ENCODE peak calls at places on chromosomes 7 and 10, in ten cellular contexts. One of them, this sample, is unnamed.

GRCh38 chr7:144439717-144440116 is 36.2 kb upstream of the NOBOX start:
- DNase-seq in ovary: no peak
- DNase-seq in SK-N-SH: no peak
- DNase-seq in tibial nerve: no peak
- DNase-seq in A549: no peak
- DNase-seq in HepG2: no peak
- DNase-seq in K562: no peak
- DNase-seq in sigmoid colon: no peak
- DNase-seq in suprapubic skin: no peak
- DNase-seq in stomach: no peak
- DNase-seq in this sample: no peak

GRCh38 chr10:125060486-125060850 is 99.9 kb downstream of the CTBP2 start:
- DNase-seq in A549: no peak
- DNase-seq in tibial nerve: no peak
- DNase-seq in sigmoid colon: no peak
- DNase-seq in suprapubic skin: no peak
- DNase-seq in HepG2: no peak
- DNase-seq in ovary: no peak
- DNase-seq in stomach: no peak
- DNase-seq in SK-N-SH: no peak
- DNase-seq in K562: no peak
- DNase-seq in this sample: no peak

GRCh38 chr7:5303885-5304505 is 21.3 kb downstream of the SLC29A4 start:
- DNase-seq in tibial nerve: no peak
- DNase-seq in ovary: no peak
- DNase-seq in sigmoid colon: no peak
- DNase-seq in K562: no peak
- DNase-seq in SK-N-SH: no peak
- DNase-seq in HepG2: no peak
- DNase-seq in suprapubic skin: no peak
- DNase-seq in A549: no peak
- DNase-seq in stomach: no peak
- DNase-seq in this sample: no peak

GRCh38 chr7:133164444-133164843 is 82.6 kb upstream of the CHCHD3 start:
- DNase-seq in ovary: no peak
- DNase-seq in K562: peak; percentile 10
- DNase-seq in tibial nerve: no peak
- DNase-seq in sigmoid colon: no peak
- DNase-seq in SK-N-SH: no peak
- DNase-seq in HepG2: no peak
- DNase-seq in stomach: no peak
- DNase-seq in suprapubic skin: no peak
- DNase-seq in A549: no peak
- DNase-seq in this sample: no peak

GRCh38 chr10:48450233-48450810 is 143.8 kb downstream of the MAPK8 start:
- DNase-seq in HepG2: no peak
- DNase-seq in ovary: peak; percentile 27
- DNase-seq in sigmoid colon: peak; percentile 57
- DNase-seq in stomach: peak; percentile 18
- DNase-seq in SK-N-SH: no peak
- DNase-seq in A549: no peak
- DNase-seq in K562: no peak
- DNase-seq in suprapubic skin: no peak
- DNase-seq in tibial nerve: no peak
- DNase-seq in this sample: no peak

GRCh38 chr10:77350711-77351119 is 286.9 kb downstream of the KCNMA1 start:
- DNase-seq in sigmoid colon: peak; percentile 76
- DNase-seq in suprapubic skin: no peak
- DNase-seq in tibial nerve: no peak
- DNase-seq in ovary: no peak
- DNase-seq in A549: peak; percentile 94
- DNase-seq in SK-N-SH: peak; percentile 19
- DNase-seq in K562: peak; percentile 51
- DNase-seq in stomach: peak; percentile 43
- DNase-seq in HepG2: no peak
- DNase-seq in this sample: no peak

GRCh38 chr7:21850531-21851285 is 95.0 kb downstream of the CDCA7L start:
- DNase-seq in HepG2: no peak
- DNase-seq in sigmoid colon: no peak
- DNase-seq in SK-N-SH: no peak
- DNase-seq in K562: no peak
- DNase-seq in suprapubic skin: no peak
- DNase-seq in tibial nerve: no peak
- DNase-seq in A549: no peak
- DNase-seq in stomach: no peak
- DNase-seq in ovary: no peak
- DNase-seq in this sample: no peak

GRCh38 chr10:127228195-127228785 is 31.9 kb upstream of the INSYN2A start:
- DNase-seq in suprapubic skin: no peak
- DNase-seq in A549: no peak
- DNase-seq in ovary: peak; percentile 35
- DNase-seq in SK-N-SH: no peak
- DNase-seq in tibial nerve: no peak
- DNase-seq in K562: no peak
- DNase-seq in HepG2: peak; percentile 23
- DNase-seq in stomach: no peak
- DNase-seq in sigmoid colon: no peak
- DNase-seq in this sample: no peak

GRCh38 chr10:27341001-27341400 is 100.4 kb upstream of the ACBD5 start:
- DNase-seq in stomach: no peak
- DNase-seq in A549: peak; percentile 15
- DNase-seq in K562: no peak
- DNase-seq in SK-N-SH: no peak
- DNase-seq in sigmoid colon: no peak
- DNase-seq in ovary: no peak
- DNase-seq in HepG2: peak; percentile 19
- DNase-seq in tibial nerve: no peak
- DNase-seq in suprapubic skin: no peak
- DNase-seq in this sample: no peak
- TF ChIP-seq EP300 in stomach: no peak
- TF ChIP-seq EP300 in A549: no peak
- TF ChIP-seq EP300 in K562: no peak
- TF ChIP-seq EP300 in SK-N-SH: no peak
- TF ChIP-seq EP300 in sigmoid colon: no peak
- TF ChIP-seq EP300 in ovary: no peak
- TF ChIP-seq EP300 in HepG2: no peak
- TF ChIP-seq EP300 in tibial nerve: no peak
- TF ChIP-seq EP300 in suprapubic skin: no peak
- TF ChIP-seq EP300 in this sample: no peak

DNA sequence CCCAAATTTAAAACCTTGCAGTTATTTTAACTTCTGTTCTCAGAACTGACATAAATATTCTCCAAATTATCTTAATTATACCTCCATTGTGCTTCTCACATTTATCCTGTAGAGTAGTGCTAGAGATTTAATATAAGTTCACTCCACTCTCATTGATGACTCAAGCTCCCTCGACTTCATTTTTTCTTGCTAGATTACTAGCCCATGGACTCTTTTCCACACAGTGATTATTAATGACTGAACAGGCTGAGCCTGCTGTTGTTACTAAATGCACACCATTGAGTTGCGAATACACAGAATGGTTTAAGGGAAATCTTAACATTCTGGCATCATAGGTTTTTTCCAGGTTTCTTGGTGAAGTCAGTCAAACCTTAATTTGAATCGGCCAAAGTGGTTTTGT is 179.5 kb upstream of the AKR1E2 start:
- DNase-seq in ovary: no peak
- DNase-seq in suprapubic skin: no peak
- DNase-seq in tibial nerve: no peak
- DNase-seq in sigmoid colon: no peak
- DNase-seq in stomach: no peak
- DNase-seq in K562: no peak
- DNase-seq in A549: no peak
- DNase-seq in SK-N-SH: no peak
- DNase-seq in HepG2: no peak
- DNase-seq in this sample: no peak
- TF ChIP-seq EP300 in ovary: no peak
- TF ChIP-seq EP300 in suprapubic skin: no peak
- TF ChIP-seq EP300 in tibial nerve: no peak
- TF ChIP-seq EP300 in sigmoid colon: no peak
- TF ChIP-seq EP300 in stomach: no peak
- TF ChIP-seq EP300 in K562: no peak
- TF ChIP-seq EP300 in A549: no peak
- TF ChIP-seq EP300 in SK-N-SH: no peak
- TF ChIP-seq EP300 in HepG2: no peak
- TF ChIP-seq EP300 in this sample: no peak

GRCh38 chr7:99468336-99468918 is 2.5 kb upstream of the ATP5MF start:
- DNase-seq in A549: no peak
- DNase-seq in HepG2: no peak
- DNase-seq in tibial nerve: no peak
- DNase-seq in suprapubic skin: no peak
- DNase-seq in K562: no peak
- DNase-seq in sigmoid colon: no peak
- DNase-seq in stomach: no peak
- DNase-seq in ovary: no peak
- DNase-seq in SK-N-SH: no peak
- DNase-seq in this sample: no peak

GRCh38 chr7:99476107-99476506 is 3.4 kb downstream of the ZNF789 start:
- DNase-seq in tibial nerve: no peak
- DNase-seq in HepG2: no peak
- DNase-seq in ovary: no peak
- DNase-seq in stomach: no peak
- DNase-seq in sigmoid colon: no peak
- DNase-seq in A549: no peak
- DNase-seq in suprapubic skin: no peak
- DNase-seq in SK-N-SH: no peak
- DNase-seq in K562: no peak
- DNase-seq in this sample: no peak

GRCh38 chr7:99472561-99473314 is at the start of gene ZNF789:
- DNase-seq in sigmoid colon: peak; percentile 99
- DNase-seq in tibial nerve: peak; percentile 98
- DNase-seq in K562: peak; percentile 99
- DNase-seq in SK-N-SH: peak; percentile 100
- DNase-seq in A549: peak; percentile 98
- DNase-seq in stomach: peak; percentile 99
- DNase-seq in HepG2: peak; percentile 94
- DNase-seq in suprapubic skin: peak; percentile 100
- DNase-seq in ovary: peak; percentile 97
- DNase-seq in this sample: peak; percentile 70

GRCh38 chr7:99469381-99470065 is 3.2 kb upstream of the ZNF789 start:
- DNase-seq in tibial nerve: no peak
- DNase-seq in SK-N-SH: no peak
- DNase-seq in K562: no peak
- DNase-seq in stomach: no peak
- DNase-seq in A549: peak; percentile 38
- DNase-seq in ovary: no peak
- DNase-seq in sigmoid colon: no peak
- DNase-seq in HepG2: peak; percentile 31
- DNase-seq in suprapubic skin: no peak
- DNase-seq in this sample: no peak

GRCh38 chr7:99473315-99473596 is 566 bp downstream of the ZNF789 start:
- DNase-seq in K562: peak; percentile 79
- DNase-seq in tibial nerve: no peak
- DNase-seq in A549: peak; percentile 64
- DNase-seq in sigmoid colon: no peak
- DNase-seq in SK-N-SH: peak; percentile 70
- DNase-seq in suprapubic skin: no peak
- DNase-seq in HepG2: peak; percentile 76
- DNase-seq in ovary: no peak
- DNase-seq in stomach: no peak
- DNase-seq in this sample: peak; percentile 33
- TF ChIP-seq EP300 in K562: no peak
- TF ChIP-seq EP300 in tibial nerve: no peak
- TF ChIP-seq EP300 in A549: no peak
- TF ChIP-seq EP300 in sigmoid colon: no peak
- TF ChIP-seq EP300 in SK-N-SH: no peak
- TF ChIP-seq EP300 in suprapubic skin: no peak
- TF ChIP-seq EP300 in HepG2: no peak
- TF ChIP-seq EP300 in ovary: no peak
- TF ChIP-seq EP300 in stomach: no peak
- TF ChIP-seq EP300 in this sample: no peak

GRCh38 chr10:131270461-131271190 is 40.9 kb downstream of the TCERG1L start:
- DNase-seq in HepG2: no peak
- DNase-seq in suprapubic skin: peak; percentile 73
- DNase-seq in A549: no peak
- DNase-seq in sigmoid colon: no peak
- DNase-seq in K562: no peak
- DNase-seq in tibial nerve: no peak
- DNase-seq in stomach: no peak
- DNase-seq in SK-N-SH: peak; percentile 13
- DNase-seq in ovary: no peak
- DNase-seq in this sample: no peak

GRCh38 chr10:131269776-131270460 is 41.6 kb downstream of the TCERG1L start:
- DNase-seq in suprapubic skin: peak; percentile 24
- DNase-seq in HepG2: no peak
- DNase-seq in A549: no peak
- DNase-seq in sigmoid colon: no peak
- DNase-seq in ovary: no peak
- DNase-seq in K562: no peak
- DNase-seq in stomach: no peak
- DNase-seq in tibial nerve: no peak
- DNase-seq in SK-N-SH: peak; percentile 32
- DNase-seq in this sample: no peak

GRCh38 chr10:131264110-131264788 is 47.3 kb downstream of the TCERG1L start:
- DNase-seq in K562: no peak
- DNase-seq in SK-N-SH: no peak
- DNase-seq in A549: no peak
- DNase-seq in HepG2: no peak
- DNase-seq in ovary: no peak
- DNase-seq in suprapubic skin: peak; percentile 58
- DNase-seq in tibial nerve: no peak
- DNase-seq in stomach: no peak
- DNase-seq in sigmoid colon: peak; percentile 29
- DNase-seq in this sample: no peak

GRCh38 chr10:131267814-131268095 is 43.8 kb downstream of the TCERG1L start:
- DNase-seq in sigmoid colon: no peak
- DNase-seq in HepG2: no peak
- DNase-seq in A549: no peak
- DNase-seq in K562: no peak
- DNase-seq in SK-N-SH: no peak
- DNase-seq in stomach: peak; percentile 14
- DNase-seq in suprapubic skin: peak; percentile 26
- DNase-seq in tibial nerve: no peak
- DNase-seq in ovary: no peak
- DNase-seq in this sample: no peak

DNA sequence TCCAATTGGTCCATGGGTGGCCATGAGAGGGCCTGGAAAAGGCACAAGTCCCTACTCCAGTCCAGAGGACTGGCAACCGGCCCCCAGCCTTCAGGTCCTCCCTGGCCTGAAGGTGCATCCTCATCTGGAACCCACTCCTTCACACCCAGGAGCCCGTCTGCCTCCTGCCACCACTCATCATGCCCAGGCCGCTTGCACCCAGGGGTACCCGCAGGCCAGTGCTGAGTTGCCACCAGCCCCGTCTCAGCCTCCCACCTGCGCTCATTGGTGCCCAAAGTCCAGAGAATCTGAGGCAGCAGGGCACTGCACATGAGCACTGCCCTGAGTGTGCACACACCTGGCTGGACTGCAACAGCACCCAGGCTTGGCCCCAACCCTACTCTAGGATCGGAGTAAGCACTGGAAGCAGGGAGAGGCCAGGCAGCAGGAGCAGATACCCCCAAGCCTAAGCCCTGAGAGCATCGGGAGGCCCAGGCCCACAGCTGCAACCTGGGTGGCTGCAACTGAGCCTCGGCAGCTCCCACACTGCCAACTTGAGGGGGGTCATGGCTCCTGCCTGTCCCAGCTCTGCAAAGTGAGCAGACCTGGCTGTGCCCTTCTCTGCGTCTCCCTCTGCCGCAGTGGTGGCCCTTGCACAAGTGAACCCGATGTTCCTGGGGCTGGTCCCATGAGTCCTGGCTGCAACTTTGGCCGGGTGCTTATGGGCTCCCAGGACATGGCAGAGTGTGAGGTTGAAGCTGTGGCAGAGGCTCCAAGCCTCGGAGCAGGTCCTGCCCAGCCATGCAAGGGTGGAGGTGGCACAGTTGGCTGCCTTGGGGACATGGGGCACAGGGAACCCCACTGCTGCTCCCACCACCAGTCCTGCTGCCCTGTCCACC is 44.3 kb downstream of the TCERG1L start:
- DNase-seq in SK-N-SH: no peak
- DNase-seq in HepG2: no peak
- DNase-seq in suprapubic skin: peak; percentile 72
- DNase-seq in K562: no peak
- DNase-seq in stomach: peak; percentile 20
- DNase-seq in ovary: no peak
- DNase-seq in sigmoid colon: peak; percentile 52
- DNase-seq in A549: no peak
- DNase-seq in tibial nerve: no peak
- DNase-seq in this sample: no peak
- TF ChIP-seq EP300 in SK-N-SH: no peak
- TF ChIP-seq EP300 in HepG2: no peak
- TF ChIP-seq EP300 in suprapubic skin: no peak
- TF ChIP-seq EP300 in K562: no peak
- TF ChIP-seq EP300 in stomach: no peak
- TF ChIP-seq EP300 in ovary: no peak
- TF ChIP-seq EP300 in sigmoid colon: no peak
- TF ChIP-seq EP300 in A549: no peak
- TF ChIP-seq EP300 in tibial nerve: no peak
- TF ChIP-seq EP300 in this sample: no peak

This sample was measured in GM12878.